ENCODE peak calls at places on chromosome 4, in nine cellular contexts. L, N, V, H, O, X, J, Q and E are unnamed samples.

GRCh38 chr4:38949416-38950051 is 81.9 kb downstream of the FAM114A1 start:
- DNase-seq in L (peak), N (peak), V (no peak), H (no peak), O (no peak), X (no peak), J (no peak), Q (no peak), E (no peak)

GRCh38 chr4:185542626-185543336 is 7.5 kb upstream of the PDLIM3 start:
- DNase-seq in L (no peak), N (peak), V (peak), H (no peak), O (no peak), X (no peak), J (no peak), Q (no peak), E (no peak)

GRCh38 chr4:10197952-10198351 is 81.4 kb upstream of the WDR1 start:
- DNase-seq in L (no peak), N (no peak), V (no peak), H (no peak), O (no peak), X (no peak), J (no peak), Q (no peak), E (no peak)

GRCh38 chr4:156799121-156799589 is 172.4 kb downstream of the PDGFC start:
- DNase-seq in L (no peak), N (peak), V (no peak), H (no peak), O (no peak), X (no peak), J (no peak), Q (no peak), E (no peak)

GRCh38 chr4:173769568-173769967 is 239.5 kb upstream of the HAND2 start:
- DNase-seq in L (no peak), N (no peak), V (no peak), H (no peak), O (no peak), X (no peak), J (no peak), Q (no peak), E (no peak)

GRCh38 chr4:150010525-150011126 is 67.6 kb upstream of the DCLK2 start:
- DNase-seq in L (peak), N (peak), V (peak), H (peak), O (peak), X (peak), J (peak), Q (no peak), E (peak)

GRCh38 chr4:139555073-139555704 is 830 bp downstream of the SETD7 start:
- DNase-seq in L (peak), N (peak), V (peak), H (peak), O (peak), X (peak), J (peak), Q (peak), E (peak)

GRCh38 chr4:13262816-13263215 is 221.3 kb downstream of the RAB28 start:
- DNase-seq in L (no peak), N (no peak), V (no peak), H (no peak), O (no peak), X (no peak), J (no peak), Q (no peak), E (no peak)

GRCh38 chr4:110619401-110620247 is 3.3 kb downstream of the PITX2 start:
- DNase-seq in L (no peak), N (no peak), V (no peak), H (no peak), O (no peak), X (no peak), J (no peak), Q (no peak), E (no peak)

GRCh38 chr4:153651041-153651960 is 32.8 kb upstream of the TLR2 start:
- DNase-seq in L (peak), N (no peak), V (peak), H (no peak), O (no peak), X (no peak), J (no peak), Q (peak), E (no peak)

GRCh38 chr4:173420324-173420752 is 21.4 kb upstream of the SCRG1 start:
- DNase-seq in L (peak), N (peak), V (no peak), H (peak), O (peak), X (no peak), J (no peak), Q (no peak), E (peak)

GRCh38 chr4:123653211-123653610 is 256.6 kb downstream of the SPRY1 start:
- DNase-seq in L (no peak), N (no peak), V (no peak), H (no peak), O (no peak), X (no peak), J (no peak), Q (no peak), E (no peak)

GRCh38 chr4:149933883-149934282 is 118.2 kb upstream of the IQCM start:
- DNase-seq in L (no peak), N (peak), V (no peak), H (no peak), O (no peak), X (no peak), J (no peak), Q (no peak), E (no peak)

GRCh38 chr4:183256756-183257385 is 63.2 kb downstream of the CLDN22 start:
- DNase-seq in L (peak), N (peak), V (peak), H (peak), O (peak), X (peak), J (peak), Q (no peak), E (peak)

GRCh38 chr4:88457307-88458090 is 580 bp downstream of the HERC5 start:
- DNase-seq in L (no peak), N (peak), V (peak), H (peak), O (peak), X (peak), J (peak), Q (no peak), E (peak)

GRCh38 chr4:99808260-99808857 is 8.3 kb upstream of the DAPP1 start:
- DNase-seq in L (peak), N (peak), V (peak), H (peak), O (peak), X (peak), J (peak), Q (peak), E (peak)

GRCh38 chr4:140186651-140187315 is 32.8 kb upstream of the MAML3 start:
- DNase-seq in L (no peak), N (peak), V (peak), H (peak), O (no peak), X (peak), J (no peak), Q (no peak), E (no peak)

GRCh38 chr4:96691496-96691895 is 851.6 kb downstream of the PDHA2 start:
- DNase-seq in L (no peak), N (no peak), V (no peak), H (no peak), O (no peak), X (no peak), J (no peak), Q (no peak), E (no peak)

GRCh38 chr4:1795304-1796195 is 2.5 kb downstream of the FGFR3 start:
- DNase-seq in L (no peak), N (no peak), V (no peak), H (no peak), O (no peak), X (peak), J (peak), Q (no peak), E (no peak)

GRCh38 chr4:119628281-119629141 is at the start of gene PDE5A:
- DNase-seq in L (peak), N (peak), V (peak), H (peak), O (peak), X (peak), J (peak), Q (peak), E (peak)

GRCh38 chr4:13982008-13982407 is 354.5 kb upstream of the BOD1L1 start:
- DNase-seq in L (no peak), N (no peak), V (no peak), H (no peak), O (peak), X (no peak), J (no peak), Q (no peak), E (peak)

GRCh38 chr4:127162741-127163140 is 470.0 kb upstream of the INTU start:
- DNase-seq in L (no peak), N (peak), V (no peak), H (peak), O (peak), X (no peak), J (no peak), Q (no peak), E (no peak)

GRCh38 chr4:83356899-83357661 is 22.4 kb upstream of the HPSE start:
- DNase-seq in L (no peak), N (peak), V (no peak), H (peak), O (peak), X (peak), J (peak), Q (no peak), E (no peak)

GRCh38 chr4:152825336-152825735 is 45.6 kb downstream of the ARFIP1 start:
- DNase-seq in L (no peak), N (no peak), V (no peak), H (no peak), O (no peak), X (no peak), J (no peak), Q (no peak), E (no peak)

GRCh38 chr4:141473952-141474351 is 162.4 kb upstream of the IL15 start:
- DNase-seq in L (no peak), N (peak), V (no peak), H (no peak), O (no peak), X (no peak), J (no peak), Q (no peak), E (no peak)

GRCh38 chr4:182015893-182016292 is 227.3 kb upstream of the TENM3 start:
- DNase-seq in L (no peak), N (no peak), V (no peak), H (no peak), O (peak), X (no peak), J (no peak), Q (no peak), E (no peak)

GRCh38 chr4:5890063-5890727 is 2.7 kb downstream of the CRMP1 start:
- DNase-seq in L (no peak), N (no peak), V (no peak), H (no peak), O (no peak), X (peak), J (no peak), Q (no peak), E (no peak)

GRCh38 chr4:87973283-87974169 is 2.0 kb upstream of the SPP1 start:
- DNase-seq in L (peak), N (peak), V (peak), H (peak), O (peak), X (peak), J (peak), Q (no peak), E (peak)

GRCh38 chr4:162494935-162495334 is 331.1 kb upstream of the FSTL5 start:
- DNase-seq in L (no peak), N (no peak), V (no peak), H (no peak), O (no peak), X (no peak), J (no peak), Q (no peak), E (no peak)

GRCh38 chr4:168515222-168516011 is 18.6 kb downstream of the PALLD start:
- DNase-seq in L (no peak), N (no peak), V (peak), H (no peak), O (no peak), X (no peak), J (no peak), Q (no peak), E (no peak)